ENCODE peak calls at places on chromosomes 5 and 9, in four cellular contexts. G is neuronal stem cell, X is adrenal gland, P is A549. K is an unnamed sample. For H3K4me1, the result is how much of the 10 kb centered on the place peaks cover.

GRCh38 chr5:118195215-118195614 is 793.1 kb downstream of the DTWD2 start:
- DNase-seq in G (no peak), X (no peak), P (no peak), K (no peak)

GRCh38 chr5:122182491-122182921 is 53.2 kb downstream of the ZNF474 start:
- DNase-seq in G (no peak), X (peak), P (no peak), K (no peak)

GRCh38 chr9:109092051-109092580 is 27.6 kb downstream of the TMEM245 start:
- DNase-seq in G (no peak), X (no peak), P (no peak), K (no peak)

GRCh38 chr5:8864053-8864452 is 681.8 kb downstream of the SEMA5A start:
- DNase-seq in G (no peak), X (no peak), P (peak), K (peak)

GRCh38 chr5:174325961-174326360 is 280.5 kb downstream of the NSG2 start:
- DNase-seq in G (no peak), X (no peak), P (no peak), K (no peak)

GRCh38 chr9:136052991-136053756 is 41.9 kb downstream of the NACC2 start:
- DNase-seq in G (no peak), X (no peak), P (no peak), K (no peak)

GRCh38 chr9:93280661-93281259 is 96.8 kb downstream of the WNK2 start:
- DNase-seq in G (no peak), X (no peak), P (no peak), K (no peak)

GRCh38 chr5:44942524-44943001 is 133.8 kb downstream of the MRPS30 start:
- DNase-seq in G (no peak), X (no peak), P (no peak), K (no peak)

GRCh38 chr9:137138701-137139467 is at the start of gene GRIN1:
- DNase-seq in G (peak), X (no peak), P (no peak), K (no peak)

GRCh38 chr9:137140151-137141012 is 1.4 kb downstream of the GRIN1 start:
- DNase-seq in G (no peak), X (no peak), P (no peak), K (no peak)

GRCh38 chr9:137141050-137141810 is 2.3 kb downstream of the GRIN1 start:
- DNase-seq in G (no peak), X (no peak), P (no peak), K (no peak)

GRCh38 chr9:137138058-137138697 is 776 bp upstream of the GRIN1 start:
- DNase-seq in G (no peak), X (no peak), P (peak), K (no peak)

DNA sequence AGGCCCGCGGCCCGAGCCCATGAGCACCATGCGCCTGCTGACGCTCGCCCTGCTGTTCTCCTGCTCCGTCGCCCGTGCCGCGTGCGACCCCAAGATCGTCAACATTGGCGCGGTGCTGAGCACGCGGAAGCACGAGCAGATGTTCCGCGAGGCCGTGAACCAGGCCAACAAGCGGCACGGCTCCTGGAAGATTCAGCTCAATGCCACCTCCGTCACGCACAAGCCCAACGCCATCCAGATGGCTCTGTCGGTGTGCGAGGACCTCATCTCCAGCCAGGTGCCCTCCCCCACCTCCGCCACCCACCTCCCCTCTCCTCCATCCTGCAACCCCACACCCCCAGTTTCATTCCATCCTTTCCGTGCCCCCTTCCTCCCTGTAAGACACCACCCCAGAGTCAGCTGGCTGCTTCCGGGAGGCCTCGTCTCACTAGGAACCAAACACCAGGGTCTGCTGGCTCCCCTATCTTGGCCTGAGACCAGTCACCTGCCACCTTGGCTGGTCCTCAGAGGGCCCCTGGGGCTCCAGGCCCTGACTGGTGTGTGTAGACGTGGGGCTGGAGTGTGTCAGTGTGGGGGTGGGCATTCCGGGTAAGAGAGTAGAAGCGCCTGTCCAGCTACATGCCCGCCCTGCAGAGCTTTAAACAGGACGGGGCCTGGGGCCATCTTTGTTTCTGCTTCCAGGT is 655 bp downstream of the GRIN1 start:
- DNase-seq in G (no peak), X (no peak), P (no peak), K (no peak)
- H3K27ac ChIP-seq in G (no peak), X (no peak), P (no peak), K (no peak)

DNA sequence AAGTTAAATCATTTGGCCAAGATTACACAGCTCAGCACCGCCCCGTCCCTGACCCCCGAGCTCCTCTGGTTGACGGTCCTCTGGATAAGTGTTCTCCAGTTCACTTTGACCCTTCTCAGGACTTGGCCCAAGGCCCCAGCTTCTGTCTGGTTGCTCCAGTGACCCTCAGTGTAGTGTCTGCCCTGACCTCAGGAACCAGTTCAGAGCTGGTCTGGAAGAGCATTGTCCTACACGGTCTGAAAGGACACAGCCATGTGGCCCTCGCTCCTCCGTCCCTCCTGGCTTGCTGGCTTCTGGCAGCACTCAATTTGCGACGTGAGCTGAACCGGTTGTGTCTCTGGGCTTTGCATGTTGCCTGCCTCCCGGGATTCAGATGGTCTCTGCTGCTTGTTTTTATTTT is 71.9 kb downstream of the PPARGC1B start:
- DNase-seq in G (no peak), X (peak), P (no peak), K (no peak)
- H3K4me3 ChIP-seq in G (no peak), X (no peak), P (no peak), K (no peak)

GRCh38 chr5:100899675-100900074 is 3.4 kb downstream of the ST8SIA4 start:
- DNase-seq in G (no peak), X (no peak), P (no peak), K (no peak)
- H3K4me1 ChIP-seq in G (under half), X (under half), P (under half), K (under half)

GRCh38 chr5:115170128-115170923 is 618 bp upstream of the TRIM36 start:
- DNase-seq in G (no peak), X (peak), P (no peak), K (peak)
- H3K27ac ChIP-seq in G (peak), X (peak), P (peak), K (no peak)

GRCh38 chr9:125749951-125750655 is 2.9 kb downstream of the PBX3 start:
- DNase-seq in G (peak), X (no peak), P (no peak), K (no peak)

GRCh38 chr9:125748511-125749099 is 1.4 kb downstream of the PBX3 start:
- DNase-seq in G (no peak), X (peak), P (no peak), K (no peak)

GRCh38 chr9:125749287-125749935 is 2.2 kb downstream of the PBX3 start:
- DNase-seq in G (no peak), X (no peak), P (no peak), K (no peak)

GRCh38 chr9:125752070-125752628 is 5.0 kb downstream of the PBX3 start:
- DNase-seq in G (no peak), X (no peak), P (no peak), K (no peak)

DNA sequence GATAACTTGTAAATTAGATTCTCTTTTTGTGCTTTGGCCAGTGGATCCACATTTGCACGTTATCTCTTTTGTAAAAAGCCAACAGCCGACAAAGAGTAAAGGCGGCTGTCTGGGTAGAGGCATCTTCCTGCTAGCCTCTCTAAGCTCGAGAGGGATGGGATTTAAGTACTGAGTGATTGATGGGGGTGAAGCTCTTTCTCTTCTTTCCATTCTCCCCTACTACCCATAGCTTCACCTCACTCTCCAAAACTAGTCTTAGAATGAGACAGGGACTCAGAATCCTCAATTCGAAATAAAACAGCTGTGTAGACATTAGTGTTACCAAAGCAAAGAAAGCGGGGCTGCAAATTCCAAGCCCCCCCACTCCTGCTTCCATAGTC is 3.5 kb downstream of the PBX3 start:
- DNase-seq in G (peak), X (no peak), P (no peak), K (no peak)
- H3K4me3 ChIP-seq in G (peak), X (peak), P (no peak), K (no peak)

K was measured in iPS DF 6.9.